ENCODE peak calls at places on chromosomes 3 and 15, in four cellular contexts. G is Panc1, X is tibial nerve, K is uterus. H is an unnamed sample. For H3K4me1, the result is how much of the 10 kb centered on the place peaks cover.

GRCh38 chr3:2863127-2863526 is 247.0 kb downstream of the IL5RA start:
- DNase-seq in K (no peak), X (no peak), G (no peak), H (no peak)

GRCh38 chr15:57150066-57150865 is 226.0 kb upstream of the CGNL1 start:
- DNase-seq in X (no peak), K (no peak), G (no peak), H (no peak)

GRCh38 chr3:194672876-194673275 is 885 bp upstream of the LSG1 start:
- DNase-seq in K (no peak), X (no peak), G (no peak), H (no peak)

GRCh38 chr15:80620931-80621330 is 74.2 kb upstream of the ABHD17C start:
- DNase-seq in X (no peak), K (no peak), G (no peak), H (no peak)

GRCh38 chr15:63461230-63461629 is 43.2 kb upstream of the USP3 start:
- DNase-seq in X (no peak), G (no peak), K (no peak), H (no peak)

GRCh38 chr3:144868506-144868905 is 896.9 kb downstream of the DIPK2A start:
- DNase-seq in X (no peak), G (no peak), K (no peak), H (no peak)

GRCh38 chr3:16136042-16136441 is 38.4 kb upstream of the GALNT15 start:
- DNase-seq in K (no peak), X (no peak), G (no peak), H (no peak)

GRCh38 chr15:51375966-51376640 is 34.6 kb downstream of the GLDN start:
- DNase-seq in X (no peak), K (no peak), G (no peak), H (no peak)

GRCh38 chr3:148648685-148649352 is 48.9 kb upstream of the AGTR1 start:
- DNase-seq in K (no peak), X (no peak), G (no peak), H (no peak)

GRCh38 chr15:70794596-70795310 is 31.4 kb upstream of the UACA start:
- DNase-seq in K (no peak), X (no peak), G (no peak), H (no peak)

GRCh38 chr3:42588625-42589024 is 2.0 kb upstream of the SS18L2 start:
- DNase-seq in X (no peak), K (no peak), G (no peak), H (no peak)

GRCh38 chr15:101138913-101139880 is 112.7 kb downstream of the CHSY1 start:
- DNase-seq in G (no peak), K (no peak), X (no peak), H (peak)

GRCh38 chr3:112003321-112004080 is 4.8 kb downstream of the TAGLN3 start:
- DNase-seq in G (no peak), X (no peak), K (no peak), H (no peak)

GRCh38 chr3:15206662-15207576 is 873 bp downstream of the CAPN7 start:
- DNase-seq in K (peak), X (no peak), G (no peak), H (no peak)

GRCh38 chr3:149641011-149641728 is 16.7 kb downstream of the WWTR1 start:
- DNase-seq in X (no peak), K (no peak), G (no peak), H (no peak)

GRCh38 chr15:78024141-78024567 is 53.4 kb downstream of the TBC1D2B start:
- DNase-seq in G (no peak), K (peak), X (peak), H (peak)

GRCh38 chr15:57213783-57214366 is 162.4 kb upstream of the CGNL1 start:
- DNase-seq in K (no peak), X (no peak), G (peak), H (no peak)

GRCh38 chr3:42097166-42097946 is 6.2 kb downstream of the TRAK1 start:
- DNase-seq in G (no peak), K (no peak), X (no peak), H (no peak)

GRCh38 chr3:194206375-194206774 is 70.4 kb downstream of the HES1 start:
- DNase-seq in X (no peak), G (no peak), K (peak), H (peak)

GRCh38 chr3:164723396-164723795 is 354.9 kb downstream of the SI start:
- DNase-seq in X (no peak), K (no peak), G (no peak), H (no peak)

GRCh38 chr3:24944803-24945202 is 450.2 kb upstream of the THRB start:
- DNase-seq in X (no peak), G (no peak), K (no peak), H (no peak)

GRCh38 chr3:24199775-24200247 is 254.7 kb downstream of the NR1D2 start:
- DNase-seq in G (no peak), X (no peak), K (no peak), H (no peak)

GRCh38 chr3:54951405-54951804 is 23.5 kb upstream of the LRTM1 start:
- DNase-seq in X (peak), K (peak), G (no peak), H (peak)

GRCh38 chr15:82093774-82094211 is 48.0 kb upstream of the MEX3B start:
- DNase-seq in K (no peak), X (no peak), G (peak), H (no peak)

DNA sequence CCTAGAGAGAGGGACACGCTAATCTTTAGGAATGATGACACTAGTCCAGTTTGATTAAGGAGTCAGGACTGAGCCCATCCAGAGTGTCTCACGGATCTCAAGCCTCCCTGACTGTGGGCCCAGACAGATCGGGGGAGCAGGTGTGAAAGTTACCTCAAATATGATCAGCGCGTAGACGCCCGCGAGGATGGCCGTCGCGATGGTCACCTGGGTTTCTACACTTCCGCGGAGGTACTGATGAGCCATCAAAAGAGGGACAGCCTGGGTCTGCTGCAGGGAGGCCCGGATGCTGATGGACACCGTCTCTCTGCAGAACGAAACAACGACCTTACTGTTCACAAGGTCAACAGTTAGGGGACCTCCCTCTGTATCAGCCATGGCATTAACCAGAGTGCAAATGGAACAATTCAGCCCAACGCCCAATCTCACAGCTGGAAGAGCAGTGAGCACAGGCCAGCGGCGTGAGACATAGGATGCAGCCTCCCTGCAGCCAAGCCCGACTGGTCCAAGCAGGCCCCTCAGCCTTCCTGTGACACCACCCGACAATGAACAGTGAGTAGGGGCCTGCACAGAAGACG is 84.4 kb downstream of the OCA2 start:
- DNase-seq in G (no peak), K (no peak), X (no peak), H (no peak)
- TF ChIP-seq CTCF in G (no peak), K (no peak), X (no peak), H (no peak)

GRCh38 chr3:123380261-123380660 is 68.6 kb downstream of the ADCY5 start:
- DNase-seq in X (no peak), K (no peak), G (no peak), H (no peak)
- H3K4me1 ChIP-seq in X (under half), K (under half), G (under half), H (under half)

GRCh38 chr3:104396974-104397669 is 969.6 kb upstream of the ALCAM start:
- DNase-seq in G (no peak), X (no peak), K (no peak), H (no peak)

GRCh38 chr3:104388624-104389023 is 978.1 kb upstream of the ALCAM start:
- DNase-seq in K (no peak), G (no peak), X (no peak), H (no peak)

GRCh38 chr3:104397713-104398112 is 969.0 kb upstream of the ALCAM start:
- DNase-seq in X (no peak), K (no peak), G (no peak), H (no peak)

DNA sequence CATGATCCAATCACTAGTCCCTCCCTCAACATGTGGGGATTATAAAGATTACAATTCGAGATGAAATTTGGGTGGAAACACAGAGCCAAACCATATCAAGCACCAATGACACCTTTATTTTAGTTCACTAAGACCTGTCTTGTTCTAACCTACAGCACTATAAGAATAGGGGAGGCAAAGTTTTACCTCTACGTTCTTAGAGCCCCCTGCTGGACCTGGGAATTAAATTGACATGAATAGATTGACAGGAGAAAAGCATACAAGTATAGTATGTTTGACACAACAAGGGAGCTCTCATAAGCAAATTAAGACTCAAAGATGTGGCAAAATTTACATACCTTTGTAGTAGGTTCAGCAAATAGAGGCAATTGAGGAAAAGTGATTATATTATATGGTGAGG is 974.4 kb upstream of the ALCAM start:
- DNase-seq in K (no peak), X (no peak), G (no peak), H (no peak)
- TF ChIP-seq CTCF in K (no peak), X (no peak), G (peak), H (no peak)

DNA sequence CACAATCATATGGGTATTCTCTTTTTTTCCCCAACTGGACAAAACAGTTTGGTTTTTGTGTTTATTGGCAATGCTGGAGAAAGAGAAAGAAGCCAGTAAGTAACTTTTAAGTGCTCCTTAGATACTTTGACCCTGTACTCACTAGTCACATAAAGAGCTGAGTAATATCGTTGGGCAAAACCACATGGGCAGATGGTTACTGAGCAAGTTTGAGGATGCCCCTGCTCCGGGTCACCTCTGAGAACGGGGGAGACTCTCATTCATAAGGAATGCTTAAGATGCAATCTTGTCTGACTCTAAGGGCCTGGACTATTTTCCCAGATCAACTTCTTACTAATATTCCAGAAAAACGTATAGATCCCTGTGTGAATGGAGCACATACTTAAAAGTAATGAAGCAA is 106.4 kb upstream of the SLC2A2 start:
- DNase-seq in X (no peak), G (no peak), K (no peak), H (no peak)
- H3K4me1 ChIP-seq in X (under half), G (under half), K (under half), H (under half)

GRCh38 chr3:37814547-37814946 is 47.1 kb upstream of the CTDSPL start:
- DNase-seq in X (no peak), G (no peak), K (no peak), H (no peak)
- TF ChIP-seq CTCF in X (no peak), G (peak), K (peak), H (no peak)

GRCh38 chr15:68298336-68298735 is 20.8 kb downstream of the FEM1B start:
- DNase-seq in K (no peak), G (no peak), X (no peak), H (no peak)
- H3K4me1 ChIP-seq in K (under half), G (under half), X (half or more), H (under half)

GRCh38 chr3:52121459-52121795 is 32.8 kb downstream of the POC1A start:
- DNase-seq in K (no peak), X (no peak), G (no peak), H (peak)
- TF ChIP-seq CTCF in K (no peak), X (no peak), G (no peak), H (no peak)

GRCh38 chr3:13332158-13332557 is 88.0 kb downstream of the NUP210 start:
- DNase-seq in G (no peak), K (no peak), X (no peak), H (no peak)

GRCh38 chr3:13335503-13335902 is 84.6 kb downstream of the NUP210 start:
- DNase-seq in G (no peak), K (no peak), X (no peak), H (no peak)

GRCh38 chr3:13335062-13335461 is 85.1 kb downstream of the NUP210 start:
- DNase-seq in X (no peak), K (no peak), G (no peak), H (no peak)

GRCh38 chr3:13332740-13333139 is 87.4 kb downstream of the NUP210 start:
- DNase-seq in X (no peak), K (no peak), G (no peak), H (no peak)

GRCh38 chr3:13333236-13333897 is 86.8 kb downstream of the NUP210 start:
- DNase-seq in K (no peak), X (no peak), G (no peak), H (no peak)
- H3K4me1 ChIP-seq in K (under half), X (under half), G (under half), H (under half)

GRCh38 chr3:179276001-179276400 is 25.1 kb upstream of the KCNMB3 start:
- DNase-seq in G (no peak), X (no peak), K (no peak), H (no peak)

GRCh38 chr3:179269152-179269707 is 18.3 kb upstream of the KCNMB3 start:
- DNase-seq in X (no peak), G (no peak), K (no peak), H (no peak)

GRCh38 chr3:179276743-179277142 is 25.8 kb upstream of the KCNMB3 start:
- DNase-seq in G (no peak), X (no peak), K (no peak), H (no peak)

GRCh38 chr3:179268400-179269051 is 17.6 kb upstream of the KCNMB3 start:
- DNase-seq in X (no peak), K (no peak), G (no peak), H (no peak)

DNA sequence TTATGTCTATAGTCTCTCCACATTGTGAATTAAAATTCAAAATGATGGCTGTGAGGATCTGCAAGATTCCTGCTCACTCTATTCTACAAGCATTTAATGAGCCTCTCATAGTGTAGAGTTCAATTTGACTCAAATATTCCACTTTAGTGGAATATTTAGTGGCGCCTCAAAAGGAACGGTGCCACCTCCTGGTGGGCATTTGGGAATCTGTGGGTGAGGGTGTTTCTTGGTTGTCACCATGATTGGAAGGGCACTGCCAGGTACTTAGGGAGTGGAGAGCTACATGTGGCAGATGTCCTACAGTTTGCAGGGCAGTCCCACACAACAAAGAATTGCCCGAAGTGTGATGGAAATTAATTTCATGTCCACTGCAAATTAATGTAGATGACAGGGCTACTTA is 21.5 kb upstream of the KCNMB3 start:
- DNase-seq in G (no peak), X (no peak), K (no peak), H (no peak)
- TF ChIP-seq CTCF in G (peak), X (peak), K (peak), H (no peak)

H was measured in kidney.